ENCODE peak calls at places on chromosomes 2 and 18, in five cellular contexts. F, H, X, I and O are unnamed samples.

GRCh38 chr2:69020496-69020895 is 7.5 kb downstream of the ANTXR1 start:
- DNase-seq in F (no peak), H (no peak), X (no peak), I (no peak), O (no peak)

GRCh38 chr2:37350034-37350433 is 5.6 kb downstream of the QPCT start:
- DNase-seq in F (no peak), H (no peak), X (no peak), I (peak), O (no peak)

GRCh38 chr18:7658701-7659100 is 91.6 kb downstream of the PTPRM start:
- DNase-seq in F (no peak), H (no peak), X (no peak), I (no peak), O (peak)

GRCh38 chr2:235595420-235596010 is 101.7 kb downstream of the AGAP1 start:
- DNase-seq in F (peak), H (peak), X (peak), I (peak), O (peak)

GRCh38 chr2:207635468-207636200 is 10.4 kb upstream of the METTL21A start:
- DNase-seq in F (no peak), H (no peak), X (peak), I (peak), O (peak)

GRCh38 chr2:128646091-128646490 is 327.4 kb upstream of the HS6ST1 start:
- DNase-seq in F (no peak), H (no peak), X (peak), I (no peak), O (no peak)

GRCh38 chr2:239827511-239827865 is 197.7 kb downstream of the NDUFA10 start:
- DNase-seq in F (no peak), H (no peak), X (peak), I (no peak), O (no peak)

GRCh38 chr2:56102866-56103265 is 80.9 kb upstream of the CCDC85A start:
- DNase-seq in F (no peak), H (no peak), X (no peak), I (no peak), O (no peak)

GRCh38 chr2:49940616-49941015 is 786.3 kb upstream of the FSHR start:
- DNase-seq in F (no peak), H (no peak), X (no peak), I (peak), O (no peak)

GRCh38 chr2:238433941-238434845 is 7.5 kb downstream of the ASB1 start:
- DNase-seq in F (no peak), H (no peak), X (no peak), I (peak), O (peak)

GRCh38 chr2:10901565-10901964 is 10.2 kb upstream of the KCNF1 start:
- DNase-seq in F (no peak), H (no peak), X (no peak), I (no peak), O (no peak)

GRCh38 chr2:230797515-230798495 is 66.9 kb upstream of the ITM2C start:
- DNase-seq in F (no peak), H (no peak), X (no peak), I (peak), O (peak)

GRCh38 chr2:197707316-197708213 is 2.4 kb downstream of the MARS2 start:
- DNase-seq in F (no peak), H (no peak), X (no peak), I (peak), O (peak)

GRCh38 chr2:20173496-20174402 is 51.2 kb downstream of the SDC1 start:
- DNase-seq in F (no peak), H (no peak), X (peak), I (no peak), O (no peak)

GRCh38 chr2:64937341-64938230 is 51.6 kb upstream of the SLC1A4 start:
- DNase-seq in F (no peak), H (no peak), X (no peak), I (no peak), O (no peak)

GRCh38 chr2:27442981-27443323 is 771 bp downstream of the KRTCAP3 start:
- DNase-seq in F (no peak), H (no peak), X (peak), I (no peak), O (no peak)

GRCh38 chr2:69911985-69912563 is 2.8 kb upstream of the MXD1 start:
- DNase-seq in F (peak), H (no peak), X (no peak), I (peak), O (no peak)

GRCh38 chr18:79493211-79493800 is 97.6 kb downstream of the NFATC1 start:
- DNase-seq in F (no peak), H (no peak), X (no peak), I (no peak), O (no peak)

GRCh38 chr2:222982010-222982908 is 69.7 kb upstream of the KCNE4 start:
- DNase-seq in F (peak), H (no peak), X (peak), I (peak), O (peak)

GRCh38 chr2:128311755-128312341 is 6.8 kb downstream of the HS6ST1 start:
- DNase-seq in F (no peak), H (no peak), X (peak), I (no peak), O (no peak)

GRCh38 chr2:145058457-145058856 is 538.5 kb upstream of the ZEB2 start:
- DNase-seq in F (no peak), H (no peak), X (no peak), I (no peak), O (no peak)

GRCh38 chr2:105866439-105867170 is 121.9 kb downstream of the NCK2 start:
- DNase-seq in F (no peak), H (no peak), X (no peak), I (peak), O (peak)

GRCh38 chr2:121362226-121362625 is 77.2 kb upstream of the TFCP2L1 start:
- DNase-seq in F (no peak), H (no peak), X (no peak), I (no peak), O (no peak)

GRCh38 chr18:32769242-32770180 is 3.3 kb downstream of the KLHL14 start:
- DNase-seq in F (no peak), H (no peak), X (peak), I (peak), O (peak)

GRCh38 chr2:204530464-204530805 is 14.8 kb upstream of the PARD3B start:
- DNase-seq in F (no peak), H (no peak), X (no peak), I (no peak), O (no peak)

GRCh38 chr2:240642061-240642805 is 17.0 kb downstream of the GPR35 start:
- DNase-seq in F (no peak), H (no peak), X (no peak), I (no peak), O (no peak)

GRCh38 chr2:182733572-182733971 is 17.5 kb downstream of the DNAJC10 start:
- DNase-seq in F (no peak), H (no peak), X (no peak), I (no peak), O (no peak)

GRCh38 chr2:153079315-153079714 is 360.9 kb downstream of the ARL6IP6 start:
- DNase-seq in F (no peak), H (no peak), X (no peak), I (no peak), O (no peak)

GRCh38 chr2:195456765-195457164 is 200.3 kb upstream of the SLC39A10 start:
- DNase-seq in F (no peak), H (no peak), X (no peak), I (no peak), O (no peak)

GRCh38 chr2:157784823-157785175 is 91.3 kb downstream of the ACVR1 start:
- DNase-seq in F (no peak), H (no peak), X (no peak), I (peak), O (no peak)

GRCh38 chr2:157786663-157787363 is 89.3 kb downstream of the ACVR1 start:
- DNase-seq in F (no peak), H (no peak), X (no peak), I (peak), O (no peak)

GRCh38 chr2:157785200-157785599 is 90.9 kb downstream of the ACVR1 start:
- DNase-seq in F (no peak), H (no peak), X (no peak), I (peak), O (no peak)

GRCh38 chr2:157787364-157787938 is 88.7 kb downstream of the ACVR1 start:
- DNase-seq in F (no peak), H (no peak), X (no peak), I (peak), O (no peak)

DNA sequence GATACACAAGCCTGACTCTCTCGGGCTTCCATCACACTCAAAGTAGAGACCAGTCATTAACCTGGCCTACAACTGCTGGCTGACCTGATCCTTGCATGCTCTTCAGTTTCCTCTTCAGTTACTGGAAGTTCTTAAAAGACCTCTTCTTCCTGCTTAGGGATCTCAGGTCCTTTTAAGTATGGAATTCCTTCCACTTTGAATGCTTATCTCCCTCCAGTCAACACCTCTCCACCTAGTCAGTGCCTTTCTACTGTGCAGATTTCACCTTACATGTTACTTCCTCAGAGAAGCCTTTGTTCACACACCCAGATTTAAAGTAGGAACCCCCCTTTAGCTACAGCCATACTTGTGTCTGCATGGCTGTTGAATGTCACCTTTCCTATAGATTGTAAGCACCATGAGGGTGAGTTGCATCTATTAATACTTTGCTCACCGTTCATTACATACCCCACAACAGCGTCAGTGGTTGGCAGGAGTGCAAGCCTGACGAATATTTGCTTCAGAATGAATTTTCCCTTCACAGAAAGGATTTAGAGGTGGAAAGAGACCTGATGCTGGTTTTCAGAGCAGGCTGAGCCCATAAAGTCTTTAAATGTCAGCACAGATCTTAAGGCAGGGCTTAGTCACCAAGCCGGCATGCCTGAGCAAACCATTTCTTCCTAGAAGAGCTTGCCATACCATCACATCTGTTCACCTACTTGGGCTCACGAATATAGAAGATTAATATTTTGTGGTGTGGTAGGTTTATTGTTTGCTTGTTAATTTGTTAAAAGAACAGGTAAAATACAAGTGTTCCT is 90.1 kb downstream of the ACVR1 start:
- DNase-seq in F (no peak), H (no peak), X (no peak), I (peak), O (peak)
- H3K23ac ChIP-seq in F (no peak), H (no peak), X (no peak), I (no peak), O (no peak)

GRCh38 chr2:9232166-9232479 is 25.5 kb downstream of the ASAP2 start:
- DNase-seq in F (no peak), H (no peak), X (peak), I (no peak), O (no peak)
- H4K91ac ChIP-seq in F (no peak), H (no peak), X (no peak), I (peak), O (peak)

DNA sequence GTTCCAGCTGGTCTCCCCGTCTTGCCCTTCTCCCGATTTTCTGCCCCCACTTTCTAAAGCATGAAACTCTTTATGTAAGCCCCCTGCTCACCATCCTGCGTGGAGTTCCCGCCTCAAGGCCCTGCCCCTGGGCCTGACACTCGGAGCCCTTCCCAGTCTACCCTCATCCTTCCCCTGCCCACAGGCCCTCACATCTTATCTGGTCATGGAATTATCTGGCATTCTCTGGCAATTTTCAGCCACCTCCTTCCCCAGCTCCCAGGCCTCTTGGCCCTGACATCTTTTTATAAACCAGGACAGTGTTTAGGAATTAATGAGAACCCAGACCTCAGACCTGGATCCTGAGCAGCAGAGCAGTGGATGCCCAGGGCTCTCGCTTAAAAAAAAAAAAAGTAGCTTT is 61.7 kb downstream of the BOLA3 start:
- DNase-seq in F (no peak), H (no peak), X (no peak), I (no peak), O (peak)
- H2BK12ac ChIP-seq in F (no peak), H (no peak), X (no peak), I (no peak), O (no peak)

GRCh38 chr2:170932948-170933347 is 3.9 kb downstream of the GORASP2 start:
- DNase-seq in F (no peak), H (no peak), X (no peak), I (no peak), O (no peak)
- H3K23ac ChIP-seq in F (no peak), H (no peak), X (no peak), I (no peak), O (no peak)

GRCh38 chr2:112714331-112714730 is 6.5 kb upstream of the NT5DC4 start:
- DNase-seq in F (no peak), H (no peak), X (no peak), I (no peak), O (no peak)

GRCh38 chr2:112712465-112712864 is 8.4 kb upstream of the NT5DC4 start:
- DNase-seq in F (no peak), H (no peak), X (no peak), I (no peak), O (no peak)

GRCh38 chr2:112712903-112713584 is 7.8 kb upstream of the NT5DC4 start:
- DNase-seq in F (no peak), H (no peak), X (no peak), I (peak), O (no peak)

GRCh38 chr2:112713926-112714325 is 6.9 kb upstream of the NT5DC4 start:
- DNase-seq in F (no peak), H (no peak), X (no peak), I (no peak), O (no peak)

DNA sequence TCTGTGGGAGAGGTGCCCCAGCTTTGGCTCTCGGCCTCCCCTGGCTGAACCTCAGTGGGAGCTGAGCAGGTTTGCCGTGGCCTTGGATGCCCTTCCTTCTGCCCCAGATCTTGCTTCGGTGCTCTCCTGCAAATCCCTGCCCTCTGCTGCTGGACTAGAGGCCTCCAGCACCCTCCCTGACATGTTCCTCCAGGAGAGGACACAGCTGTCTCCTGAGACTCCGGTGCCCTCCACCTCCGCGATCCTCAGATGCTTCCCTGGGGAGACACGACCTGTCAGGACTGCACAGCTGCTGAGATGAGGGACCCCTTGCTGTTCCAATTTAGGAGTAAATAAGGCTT is 7.3 kb upstream of the NT5DC4 start:
- DNase-seq in F (no peak), H (no peak), X (no peak), I (no peak), O (no peak)
- H4K91ac ChIP-seq in F (no peak), H (no peak), X (no peak), I (no peak), O (no peak)

GRCh38 chr2:185471441-185471840 is 267.2 kb upstream of the FSIP2 start:
- DNase-seq in F (no peak), H (no peak), X (no peak), I (no peak), O (no peak)
- H2BK12ac ChIP-seq in F (no peak), H (no peak), X (no peak), I (no peak), O (no peak)

GRCh38 chr2:85756822-85757435 is 3.1 kb downstream of the ATOH8 start:
- DNase-seq in F (no peak), H (no peak), X (no peak), I (no peak), O (no peak)
- H3K23ac ChIP-seq in F (no peak), H (no peak), X (no peak), I (no peak), O (no peak)

GRCh38 chr2:174484573-174484972 is 2.3 kb downstream of the GPR155 start:
- DNase-seq in F (no peak), H (no peak), X (no peak), I (no peak), O (no peak)

GRCh38 chr2:174486614-174487535 is at the start of gene GPR155:
- DNase-seq in F (peak), H (peak), X (peak), I (peak), O (peak)

GRCh38 chr2:174490032-174490431 is 3.2 kb upstream of the GPR155 start:
- DNase-seq in F (no peak), H (no peak), X (no peak), I (no peak), O (no peak)

GRCh38 chr2:174485763-174486613 is 841 bp downstream of the GPR155 start:
- DNase-seq in F (no peak), H (no peak), X (peak), I (peak), O (no peak)

DNA sequence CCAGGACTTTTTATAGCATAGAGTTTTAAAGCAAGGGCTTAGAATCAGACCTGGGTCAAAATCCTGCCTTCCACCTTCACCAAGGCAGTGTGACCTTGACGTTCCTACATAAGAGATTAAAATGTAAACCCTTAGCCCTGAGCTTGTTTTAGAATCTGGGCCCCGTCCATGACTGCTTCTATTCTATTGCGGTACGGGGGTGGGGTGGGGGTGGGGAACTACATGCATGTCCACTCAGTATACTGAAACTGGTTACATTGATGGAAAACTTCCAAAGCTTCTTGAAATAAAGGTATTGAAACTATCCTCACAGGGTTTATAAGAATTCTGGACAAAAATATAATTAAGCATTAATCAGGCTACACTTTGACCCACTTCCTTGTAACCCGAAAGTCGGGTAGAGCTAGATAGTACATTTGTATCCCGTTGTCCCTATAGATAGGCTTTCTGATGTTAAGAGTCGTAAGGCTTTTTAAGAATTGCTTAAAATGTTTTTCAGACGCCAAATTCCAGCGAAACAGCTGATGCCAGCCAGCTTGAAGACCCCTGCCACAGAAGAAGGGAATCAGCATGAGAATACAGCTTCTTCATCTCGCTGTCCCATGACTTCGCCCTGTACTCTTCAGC is 820 bp upstream of the GPR155 start:
- DNase-seq in F (no peak), H (no peak), X (no peak), I (no peak), O (no peak)
- H4K91ac ChIP-seq in F (no peak), H (no peak), X (no peak), I (no peak), O (peak)

DNA sequence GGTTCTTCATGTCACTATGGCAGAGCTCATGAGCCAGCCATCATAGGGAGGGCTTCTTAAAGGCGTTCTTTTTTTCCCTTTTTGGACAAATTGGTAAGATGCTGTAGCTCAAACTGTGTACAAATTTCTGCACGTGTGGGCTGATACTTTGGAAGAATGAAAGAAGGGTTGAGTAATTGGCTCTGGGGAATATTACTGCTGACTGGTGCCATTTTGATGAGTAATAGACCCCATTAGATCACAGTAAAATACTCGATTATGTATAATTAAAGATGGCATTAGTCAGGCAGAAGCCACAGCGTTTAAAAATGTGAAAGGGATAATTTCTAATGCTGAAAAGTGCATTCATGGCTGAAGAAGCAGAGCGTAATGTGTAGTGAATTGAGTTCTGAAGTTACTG is 19.3 kb downstream of the SH3RF3 start:
- DNase-seq in F (no peak), H (no peak), X (no peak), I (no peak), O (no peak)
- H2BK12ac ChIP-seq in F (no peak), H (no peak), X (no peak), I (no peak), O (no peak)

GRCh38 chr2:74459377-74460118 is 1.3 kb downstream of the WBP1 start:
- DNase-seq in F (no peak), H (no peak), X (no peak), I (no peak), O (no peak)
- H3K23ac ChIP-seq in F (peak), H (no peak), X (no peak), I (no peak), O (no peak)